ENCODE peak calls at places on chromosomes 6 and 20, in six cellular contexts. One of them, this sample, is unnamed. For H3K4me1, the result is how much of the 10 kb centered on the place peaks cover.

GRCh38 chr6:109660526-109660925 is 30.5 kb downstream of the AK9 start:
- DNase-seq in naive thymus-derived CD4-positive, alpha-beta T cell: no peak
- DNase-seq in lung: no peak
- DNase-seq in fibroblast of lung: no peak
- DNase-seq in left lung: no peak
- DNase-seq in upper lobe of left lung: no peak
- DNase-seq in this sample: no peak

GRCh38 chr20:52749020-52749419 is 223.1 kb upstream of the TSHZ2 start:
- DNase-seq in naive thymus-derived CD4-positive, alpha-beta T cell: no peak
- DNase-seq in lung: no peak
- DNase-seq in fibroblast of lung: no peak
- DNase-seq in left lung: no peak
- DNase-seq in upper lobe of left lung: no peak
- DNase-seq in this sample: no peak

GRCh38 chr6:48098923-48099322 is 12.1 kb downstream of the PTCHD4 start:
- DNase-seq in naive thymus-derived CD4-positive, alpha-beta T cell: no peak
- DNase-seq in lung: no peak
- DNase-seq in fibroblast of lung: no peak
- DNase-seq in left lung: no peak
- DNase-seq in upper lobe of left lung: no peak
- DNase-seq in this sample: no peak

GRCh38 chr6:41283597-41283996 is 2.9 kb downstream of the TREM1 start:
- DNase-seq in naive thymus-derived CD4-positive, alpha-beta T cell: no peak
- DNase-seq in lung: no peak
- DNase-seq in fibroblast of lung: no peak
- DNase-seq in left lung: no peak
- DNase-seq in upper lobe of left lung: no peak
- DNase-seq in this sample: no peak

GRCh38 chr6:88561034-88561973 is 395.2 kb upstream of the CNR1 start:
- DNase-seq in naive thymus-derived CD4-positive, alpha-beta T cell: no peak
- DNase-seq in lung: no peak
- DNase-seq in fibroblast of lung: no peak
- DNase-seq in left lung: no peak
- DNase-seq in upper lobe of left lung: no peak
- DNase-seq in this sample: no peak

GRCh38 chr6:127216821-127217789 is 49.6 kb upstream of the RNF146 start:
- DNase-seq in naive thymus-derived CD4-positive, alpha-beta T cell: no peak
- DNase-seq in lung: no peak
- DNase-seq in fibroblast of lung: no peak
- DNase-seq in left lung: no peak
- DNase-seq in upper lobe of left lung: no peak
- DNase-seq in this sample: no peak

GRCh38 chr20:37901667-37902503 is 1.0 kb upstream of the VSTM2L start:
- DNase-seq in naive thymus-derived CD4-positive, alpha-beta T cell: no peak
- DNase-seq in lung: peak
- DNase-seq in fibroblast of lung: peak
- DNase-seq in left lung: no peak
- DNase-seq in upper lobe of left lung: peak
- DNase-seq in this sample: peak

GRCh38 chr6:15341311-15341710 is 95.4 kb downstream of the JARID2 start:
- DNase-seq in naive thymus-derived CD4-positive, alpha-beta T cell: no peak
- DNase-seq in lung: no peak
- DNase-seq in fibroblast of lung: no peak
- DNase-seq in left lung: no peak
- DNase-seq in upper lobe of left lung: no peak
- DNase-seq in this sample: no peak

GRCh38 chr6:127225497-127225896 is 41.2 kb upstream of the RNF146 start:
- DNase-seq in naive thymus-derived CD4-positive, alpha-beta T cell: no peak
- DNase-seq in lung: no peak
- DNase-seq in fibroblast of lung: no peak
- DNase-seq in left lung: no peak
- DNase-seq in upper lobe of left lung: no peak
- DNase-seq in this sample: no peak

GRCh38 chr6:134689676-134690447 is 260.0 kb downstream of the ALDH8A1 start:
- DNase-seq in naive thymus-derived CD4-positive, alpha-beta T cell: no peak
- DNase-seq in lung: no peak
- DNase-seq in fibroblast of lung: no peak
- DNase-seq in left lung: no peak
- DNase-seq in upper lobe of left lung: no peak
- DNase-seq in this sample: peak

GRCh38 chr6:107060704-107061103 is 32.7 kb downstream of the MTRES1 start:
- DNase-seq in naive thymus-derived CD4-positive, alpha-beta T cell: no peak
- DNase-seq in lung: no peak
- DNase-seq in fibroblast of lung: no peak
- DNase-seq in left lung: no peak
- DNase-seq in upper lobe of left lung: no peak
- DNase-seq in this sample: no peak

GRCh38 chr6:163717106-163717764 is 302.7 kb downstream of the QKI start:
- DNase-seq in naive thymus-derived CD4-positive, alpha-beta T cell: no peak
- DNase-seq in lung: no peak
- DNase-seq in fibroblast of lung: no peak
- DNase-seq in left lung: no peak
- DNase-seq in upper lobe of left lung: no peak
- DNase-seq in this sample: no peak

GRCh38 chr6:52985228-52985627 is 9.9 kb downstream of the GSTA4 start:
- DNase-seq in naive thymus-derived CD4-positive, alpha-beta T cell: no peak
- DNase-seq in lung: no peak
- DNase-seq in fibroblast of lung: no peak
- DNase-seq in left lung: no peak
- DNase-seq in upper lobe of left lung: no peak
- DNase-seq in this sample: no peak

DNA sequence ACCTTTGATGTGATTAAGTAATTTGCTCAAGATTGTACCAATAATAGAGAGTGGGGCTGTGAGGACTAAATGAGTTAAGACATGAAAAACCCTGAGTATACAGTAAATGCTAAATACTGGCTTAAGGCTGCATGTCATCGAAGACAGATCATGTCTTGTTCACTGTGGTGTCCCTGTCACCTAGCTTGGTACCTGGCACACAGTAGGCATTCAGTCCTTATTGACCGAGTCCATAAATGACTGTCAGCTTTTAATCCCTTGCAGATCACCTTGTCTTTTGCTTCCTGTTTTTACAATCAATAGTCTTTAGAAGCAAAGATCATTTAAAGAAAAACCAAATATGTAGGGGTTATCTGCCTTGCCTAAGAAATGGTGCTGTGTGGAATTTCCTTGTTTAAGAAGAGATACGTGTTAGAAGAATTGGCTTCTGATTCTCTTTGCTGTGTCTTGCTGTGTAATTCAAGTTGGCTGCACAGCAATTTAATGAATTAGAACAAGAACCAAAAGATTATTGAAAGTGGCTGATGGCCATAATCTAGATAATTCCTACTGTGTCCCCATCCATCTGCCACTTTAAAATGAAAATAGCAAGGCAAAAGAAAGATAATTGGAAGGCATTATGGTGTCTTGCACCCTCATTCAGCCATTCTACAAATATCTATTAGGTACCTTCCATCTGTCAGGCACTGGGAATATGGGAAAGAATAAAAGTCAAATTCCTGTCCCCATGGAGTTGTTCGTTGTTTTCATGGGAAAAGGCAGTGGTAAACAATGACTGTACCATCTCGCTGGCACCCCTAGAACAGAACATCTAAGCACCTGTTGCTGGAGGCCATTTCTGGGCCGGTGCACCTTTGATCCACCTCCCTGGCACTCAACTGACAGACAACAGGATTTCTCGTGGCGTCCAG is 12.4 kb upstream of the MAPK13 start:
- DNase-seq in naive thymus-derived CD4-positive, alpha-beta T cell: no peak
- DNase-seq in lung: no peak
- DNase-seq in fibroblast of lung: no peak
- DNase-seq in left lung: no peak
- DNase-seq in upper lobe of left lung: no peak
- DNase-seq in this sample: no peak
- H3K4me1 ChIP-seq in naive thymus-derived CD4-positive, alpha-beta T cell: half or more
- H3K4me1 ChIP-seq in lung: under half
- H3K4me1 ChIP-seq in fibroblast of lung: under half
- H3K4me1 ChIP-seq in left lung: half or more
- H3K4me1 ChIP-seq in upper lobe of left lung: under half
- H3K4me1 ChIP-seq in this sample: half or more

GRCh38 chr20:15031546-15032351 is 694.3 kb upstream of the FLRT3 start:
- DNase-seq in naive thymus-derived CD4-positive, alpha-beta T cell: no peak
- DNase-seq in lung: no peak
- DNase-seq in fibroblast of lung: no peak
- DNase-seq in left lung: no peak
- DNase-seq in upper lobe of left lung: no peak
- DNase-seq in this sample: no peak

GRCh38 chr20:15030826-15031225 is 693.4 kb upstream of the FLRT3 start:
- DNase-seq in naive thymus-derived CD4-positive, alpha-beta T cell: no peak
- DNase-seq in lung: no peak
- DNase-seq in fibroblast of lung: no peak
- DNase-seq in left lung: no peak
- DNase-seq in upper lobe of left lung: no peak
- DNase-seq in this sample: no peak

GRCh38 chr20:15032352-15032622 is 694.9 kb upstream of the FLRT3 start:
- DNase-seq in naive thymus-derived CD4-positive, alpha-beta T cell: no peak
- DNase-seq in lung: no peak
- DNase-seq in fibroblast of lung: no peak
- DNase-seq in left lung: no peak
- DNase-seq in upper lobe of left lung: no peak
- DNase-seq in this sample: no peak

GRCh38 chr20:15036938-15037337 is 699.5 kb upstream of the FLRT3 start:
- DNase-seq in naive thymus-derived CD4-positive, alpha-beta T cell: no peak
- DNase-seq in lung: no peak
- DNase-seq in fibroblast of lung: no peak
- DNase-seq in left lung: no peak
- DNase-seq in upper lobe of left lung: no peak
- DNase-seq in this sample: no peak

DNA sequence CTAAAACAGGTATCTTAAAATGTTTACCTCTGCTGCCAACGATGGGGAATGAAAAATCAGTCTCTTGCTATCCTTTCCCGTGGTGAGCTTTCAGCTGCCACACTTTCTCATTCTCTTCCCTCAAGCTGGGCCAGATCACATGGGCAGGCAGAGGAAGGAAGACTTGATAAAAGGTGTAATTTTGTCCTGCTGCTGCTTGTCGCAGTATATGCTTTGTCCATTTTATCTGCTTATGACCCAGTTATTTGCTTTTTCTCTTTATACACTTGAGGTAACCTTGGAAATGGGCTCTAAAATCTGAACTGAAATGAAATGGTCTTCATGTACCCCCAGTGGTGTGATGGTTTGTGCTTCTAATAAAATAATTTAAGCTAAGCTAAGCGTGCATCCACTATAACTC is 695.9 kb upstream of the FLRT3 start:
- DNase-seq in naive thymus-derived CD4-positive, alpha-beta T cell: no peak
- DNase-seq in lung: no peak
- DNase-seq in fibroblast of lung: no peak
- DNase-seq in left lung: no peak
- DNase-seq in upper lobe of left lung: no peak
- DNase-seq in this sample: no peak
- H3K27ac ChIP-seq in naive thymus-derived CD4-positive, alpha-beta T cell: no peak
- H3K27ac ChIP-seq in lung: no peak
- H3K27ac ChIP-seq in fibroblast of lung: no peak
- H3K27ac ChIP-seq in left lung: no peak
- H3K27ac ChIP-seq in upper lobe of left lung: no peak
- H3K27ac ChIP-seq in this sample: no peak

DNA sequence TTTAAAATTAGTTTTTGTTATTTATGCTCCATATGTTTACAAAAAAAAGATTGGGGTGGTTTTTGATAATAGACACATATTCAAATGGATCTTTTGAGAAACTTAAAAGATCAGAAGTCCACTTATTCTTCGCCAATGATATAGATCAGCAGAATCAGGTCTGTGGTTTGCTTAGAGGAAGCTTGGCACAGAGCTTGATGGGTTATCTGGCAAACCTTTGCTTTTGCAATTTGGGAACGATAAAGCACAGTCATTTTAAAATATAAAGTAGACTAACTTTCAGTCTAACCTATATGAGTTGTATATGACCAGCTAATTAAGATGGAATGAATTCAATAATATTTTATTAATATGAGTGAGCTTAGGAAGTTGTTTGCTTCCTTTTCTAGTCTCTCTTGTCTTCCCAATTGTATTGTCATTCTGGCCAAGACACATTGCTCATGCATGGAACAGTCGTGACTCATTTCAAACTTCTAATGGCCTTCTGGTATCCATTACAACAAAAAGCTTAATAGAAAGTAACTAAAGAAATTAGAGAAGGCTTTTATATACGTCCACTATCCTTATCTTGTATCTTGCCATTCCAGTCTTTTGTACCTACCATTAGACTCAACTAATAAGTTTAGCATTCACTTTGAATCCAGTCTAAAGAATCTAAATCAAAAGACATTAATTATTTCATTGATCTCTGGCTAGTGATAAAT is 118.7 kb downstream of the TBX18 start:
- DNase-seq in naive thymus-derived CD4-positive, alpha-beta T cell: no peak
- DNase-seq in lung: no peak
- DNase-seq in fibroblast of lung: peak
- DNase-seq in left lung: no peak
- DNase-seq in upper lobe of left lung: no peak
- DNase-seq in this sample: no peak
- H3K4me1 ChIP-seq in naive thymus-derived CD4-positive, alpha-beta T cell: under half
- H3K4me1 ChIP-seq in lung: under half
- H3K4me1 ChIP-seq in fibroblast of lung: under half
- H3K4me1 ChIP-seq in left lung: under half
- H3K4me1 ChIP-seq in upper lobe of left lung: under half
- H3K4me1 ChIP-seq in this sample: under half

GRCh38 chr6:159979136-159979874 is 10.4 kb downstream of the IGF2R start:
- DNase-seq in naive thymus-derived CD4-positive, alpha-beta T cell: no peak
- DNase-seq in lung: no peak
- DNase-seq in fibroblast of lung: no peak
- DNase-seq in left lung: peak
- DNase-seq in upper lobe of left lung: peak
- DNase-seq in this sample: peak
- H3K27ac ChIP-seq in naive thymus-derived CD4-positive, alpha-beta T cell: no peak
- H3K27ac ChIP-seq in lung: peak
- H3K27ac ChIP-seq in fibroblast of lung: no peak
- H3K27ac ChIP-seq in left lung: peak
- H3K27ac ChIP-seq in upper lobe of left lung: peak
- H3K27ac ChIP-seq in this sample: peak

DNA sequence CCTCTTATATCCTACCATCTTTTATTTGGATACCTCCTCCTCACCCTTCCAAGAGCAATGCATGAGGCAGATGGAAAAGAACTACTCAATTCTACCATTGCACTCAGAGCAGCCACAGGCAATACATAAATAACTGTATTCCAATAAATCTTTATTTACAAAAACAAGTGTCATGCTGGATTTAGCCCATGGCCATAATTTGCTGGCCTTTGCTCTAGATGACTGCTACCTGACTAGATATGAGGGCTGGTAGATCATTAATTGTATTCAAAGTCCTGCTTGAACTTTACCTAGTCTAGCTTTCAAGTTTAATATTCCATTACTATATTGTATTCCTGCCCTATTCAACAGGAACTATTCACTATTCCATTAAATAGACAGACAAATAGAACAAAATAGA is 37.1 kb downstream of the AFG1L start:
- DNase-seq in naive thymus-derived CD4-positive, alpha-beta T cell: no peak
- DNase-seq in lung: no peak
- DNase-seq in fibroblast of lung: no peak
- DNase-seq in left lung: no peak
- DNase-seq in upper lobe of left lung: no peak
- DNase-seq in this sample: no peak
- H3K4me1 ChIP-seq in naive thymus-derived CD4-positive, alpha-beta T cell: under half
- H3K4me1 ChIP-seq in lung: under half
- H3K4me1 ChIP-seq in fibroblast of lung: under half
- H3K4me1 ChIP-seq in left lung: under half
- H3K4me1 ChIP-seq in upper lobe of left lung: under half
- H3K4me1 ChIP-seq in this sample: under half

GRCh38 chr6:168045141-168045691 is 33.8 kb downstream of the FRMD1 start:
- DNase-seq in naive thymus-derived CD4-positive, alpha-beta T cell: no peak
- DNase-seq in lung: no peak
- DNase-seq in fibroblast of lung: no peak
- DNase-seq in left lung: peak
- DNase-seq in upper lobe of left lung: no peak
- DNase-seq in this sample: no peak
- H3K27ac ChIP-seq in naive thymus-derived CD4-positive, alpha-beta T cell: no peak
- H3K27ac ChIP-seq in lung: no peak
- H3K27ac ChIP-seq in fibroblast of lung: no peak
- H3K27ac ChIP-seq in left lung: no peak
- H3K27ac ChIP-seq in upper lobe of left lung: peak
- H3K27ac ChIP-seq in this sample: no peak

GRCh38 chr6:32568561-32568960 is 21.1 kb downstream of the HLA-DRB1 start:
- DNase-seq in naive thymus-derived CD4-positive, alpha-beta T cell: no peak
- DNase-seq in lung: no peak
- DNase-seq in fibroblast of lung: no peak
- DNase-seq in left lung: no peak
- DNase-seq in upper lobe of left lung: no peak
- DNase-seq in this sample: no peak
- H3K4me1 ChIP-seq in naive thymus-derived CD4-positive, alpha-beta T cell: under half
- H3K4me1 ChIP-seq in lung: under half
- H3K4me1 ChIP-seq in fibroblast of lung: under half
- H3K4me1 ChIP-seq in left lung: under half
- H3K4me1 ChIP-seq in upper lobe of left lung: under half
- H3K4me1 ChIP-seq in this sample: under half